ENCODE peak calls at places on chromosomes 2 and 18, in ten cellular contexts. E is WTC11, J is heart left ventricle, T is sigmoid colon, Z is foreskin fibroblast, W is osteocyte, S is glutamatergic neuron, M is fibroblast of mammary gland, O is psoas muscle, I is endothelial cell. X is an unnamed sample.

GRCh38 chr2:197850882-197851281 is 46.5 kb downstream of the PLCL1 start:
- DNase-seq in O (no peak), T (no peak), W (no peak), M (no peak), I (no peak), S (no peak), Z (peak; percentile 24), E (no peak), J (no peak), X (no peak)

GRCh38 chr2:8115966-8116365 is 565.9 kb upstream of the ID2 start:
- DNase-seq in E (no peak), J (no peak), S (no peak), Z (peak; percentile 66), I (no peak), O (no peak), W (no peak), M (peak; percentile 45), T (no peak), X (no peak)

GRCh38 chr2:41737888-41738287 is 309.9 kb upstream of the PKDCC start:
- DNase-seq in W (no peak), M (peak; percentile 42), T (no peak), E (no peak), S (no peak), J (no peak), Z (no peak), I (no peak), O (no peak), X (no peak)

GRCh38 chr2:43226955-43227829 is 786 bp upstream of the ZFP36L2 start:
- DNase-seq in T (peak; percentile 99), M (peak; percentile 88), J (peak; percentile 97), O (peak; percentile 95), E (peak; percentile 81), Z (peak; percentile 94), I (peak; percentile 68), S (peak; percentile 72), W (peak; percentile 91), X (no peak)

GRCh38 chr2:173357351-173357750 is 2.7 kb downstream of the CDCA7 start:
- DNase-seq in S (no peak), W (no peak), J (no peak), I (no peak), E (no peak), O (no peak), T (no peak), M (no peak), Z (no peak), X (no peak)

GRCh38 chr18:45775241-45775676 is 50.2 kb upstream of the SIGLEC15 start:
- DNase-seq in E (peak; percentile 62), I (peak; percentile 11), J (peak; percentile 84), W (no peak), M (peak; percentile 86), Z (peak; percentile 88), T (peak; percentile 84), O (peak; percentile 76), S (peak; percentile 43), X (peak; percentile 59)

GRCh38 chr2:173612354-173612753 is 257.7 kb downstream of the CDCA7 start:
- DNase-seq in O (no peak), S (no peak), I (no peak), M (no peak), J (no peak), T (no peak), W (no peak), Z (no peak), E (no peak), X (no peak)

GRCh38 chr18:7370812-7371211 is 139.9 kb downstream of the LRRC30 start:
- DNase-seq in E (no peak), T (peak; percentile 69), J (peak; percentile 85), O (peak; percentile 59), Z (no peak), W (no peak), I (peak; percentile 64), S (no peak), M (no peak), X (no peak)

GRCh38 chr2:240224676-240225075 is 84.2 kb upstream of the OTOS start:
- DNase-seq in W (no peak), M (peak; percentile 27), O (no peak), Z (no peak), I (no peak), J (no peak), E (no peak), S (no peak), T (no peak), X (no peak)

GRCh38 chr2:165793161-165793778 is 777 bp downstream of the GALNT3 start:
- DNase-seq in I (peak; percentile 14), Z (peak; percentile 19), T (no peak), W (no peak), M (no peak), J (no peak), O (no peak), E (peak; percentile 26), S (peak; percentile 23), X (no peak)

GRCh38 chr2:211216221-211216620 is 659.8 kb downstream of the CPS1 start:
- DNase-seq in W (no peak), Z (no peak), S (no peak), O (no peak), T (no peak), E (no peak), I (no peak), J (no peak), M (no peak), X (no peak)

GRCh38 chr2:61582191-61582590 is 44.0 kb upstream of the XPO1 start:
- DNase-seq in E (no peak), Z (no peak), S (no peak), J (no peak), T (no peak), W (no peak), I (no peak), O (no peak), M (no peak), X (no peak)

GRCh38 chr2:205712508-205712907 is 30.2 kb downstream of the NRP2 start:
- DNase-seq in S (no peak), Z (peak; percentile 63), J (no peak), M (peak; percentile 76), W (no peak), E (no peak), O (no peak), T (no peak), I (no peak), X (no peak)

GRCh38 chr2:98935111-98935770 is 784 bp downstream of the CRACDL start:
- DNase-seq in J (no peak), Z (peak; percentile 50), M (no peak), I (no peak), T (no peak), E (no peak), W (no peak), O (no peak), S (no peak), X (no peak)

GRCh38 chr2:98935777-98936132 is 270 bp downstream of the CRACDL start:
- DNase-seq in M (no peak), I (no peak), E (no peak), O (no peak), S (no peak), T (no peak), J (no peak), W (no peak), Z (no peak), X (no peak)

GRCh38 chr2:98937906-98938305 is 1.9 kb upstream of the CRACDL start:
- DNase-seq in I (no peak), J (no peak), S (no peak), Z (no peak), M (no peak), W (no peak), O (no peak), T (no peak), E (no peak), X (no peak)

GRCh38 chr2:98936917-98937351 is 909 bp upstream of the CRACDL start:
- DNase-seq in S (peak; percentile 36), I (peak; percentile 22), E (peak; percentile 59), T (no peak), J (no peak), W (no peak), O (no peak), M (no peak), Z (peak; percentile 16), X (no peak)

GRCh38 chr2:98936133-98936916 is at the start of gene CRACDL:
- DNase-seq in I (peak; percentile 30), M (no peak), S (peak; percentile 58), T (no peak), J (no peak), O (no peak), Z (peak; percentile 62), W (no peak), E (peak; percentile 51), X (no peak)
- TF ChIP-seq CTCF in I (no peak), M (no peak), S (no peak), T (no peak), J (no peak), O (no peak), Z (no peak), W (peak; percentile 10), E (no peak), X (no peak)

DNA sequence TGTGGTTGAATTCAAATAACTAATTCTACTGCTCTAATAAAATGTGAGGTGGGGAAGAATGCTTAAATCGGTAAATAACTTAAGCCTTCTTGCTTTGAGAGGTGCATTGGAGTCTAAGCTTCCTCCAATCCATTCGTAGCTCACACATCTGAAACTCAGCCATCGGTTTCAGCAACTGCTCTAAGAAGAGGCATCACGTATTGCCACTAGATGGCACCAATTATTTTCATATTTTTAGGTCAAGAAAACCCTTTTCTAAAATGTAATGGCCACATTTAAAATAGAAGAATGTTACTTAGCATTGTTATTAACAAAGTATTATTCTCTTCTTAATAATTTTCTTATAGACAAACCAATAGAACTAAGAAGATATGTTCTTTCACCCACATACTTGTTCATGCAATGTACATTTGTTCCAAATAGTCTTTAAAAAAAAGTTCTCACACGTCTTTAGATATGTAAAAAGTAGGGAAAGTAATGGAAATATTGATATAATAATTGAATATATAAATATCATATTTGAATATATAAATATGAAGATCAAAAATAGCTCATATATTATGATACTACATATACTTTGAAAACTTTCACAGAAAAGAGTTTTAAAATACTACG is 229.8 kb downstream of the CCDC178 start:
- DNase-seq in T (no peak), J (no peak), E (no peak), Z (peak; percentile 46), W (no peak), S (no peak), O (no peak), M (peak; percentile 43), I (no peak), X (no peak)
- TF ChIP-seq CTCF in T (no peak), J (peak; percentile 55), E (no peak), Z (peak; percentile 62), W (peak; percentile 74), S (peak; percentile 70), O (no peak), M (peak; percentile 67), I (peak; percentile 74), X (peak; percentile 55)

DNA sequence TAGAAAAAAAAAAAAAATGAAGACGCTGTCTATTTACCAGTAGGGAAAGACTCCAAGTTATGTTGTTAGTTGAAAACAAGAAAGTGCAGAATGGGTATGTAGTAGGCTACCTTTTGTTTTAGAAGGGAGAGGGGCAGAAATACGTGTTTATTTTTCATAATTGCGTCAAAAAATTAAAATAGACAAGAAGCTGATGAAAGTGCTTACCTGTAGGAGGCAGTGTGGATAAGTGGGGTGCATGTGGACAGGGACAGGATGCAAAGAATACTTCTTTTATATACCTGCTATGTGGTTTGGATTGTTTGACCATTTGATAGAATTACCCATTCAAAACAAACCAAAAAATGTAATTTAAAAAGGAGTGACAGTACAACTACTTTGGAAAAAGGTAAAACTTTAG is 3.0 kb upstream of the GCG start:
- DNase-seq in S (no peak), Z (no peak), W (no peak), E (no peak), J (no peak), I (no peak), O (no peak), M (no peak), T (no peak), X (no peak)
- TF ChIP-seq CTCF in S (no peak), Z (no peak), W (no peak), E (no peak), J (no peak), I (no peak), O (no peak), M (peak; percentile 25), T (no peak), X (no peak)

GRCh38 chr18:32470713-32471633 is at the start of gene GAREM1:
- DNase-seq in S (peak; percentile 95), E (peak; percentile 91), M (peak; percentile 96), T (peak; percentile 98), O (peak; percentile 95), W (peak; percentile 98), I (peak; percentile 88), J (peak; percentile 97), Z (peak; percentile 99), X (peak; percentile 96)
- TF ChIP-seq CTCF in S (peak; percentile 11), E (no peak), M (no peak), T (peak; percentile 37), O (peak; percentile 89), W (peak; percentile 85), I (no peak), J (peak; percentile 83), Z (peak; percentile 61), X (peak; percentile 61)